ENCODE peak calls at places on chromosomes 13 and 19, in four cellular contexts. T is Daoy, B is ELF-1, P is AG04450. U is an unnamed sample.

GRCh38 chr19:41626877-41627276 is at the start of gene CEACAM4:
- DNase-seq in T (no peak), B (no peak), P (no peak), U (no peak)

GRCh38 chr19:50639121-50640112 is at the start of gene SYT3:
- DNase-seq in T (peak; percentile 71), B (peak; percentile 58), P (no peak), U (no peak)

GRCh38 chr13:109330941-109331340 is 455.4 kb downstream of the IRS2 start:
- DNase-seq in T (no peak), B (no peak), P (no peak), U (no peak)

GRCh38 chr19:32287086-32287485 is 58.3 kb upstream of the ZNF507 start:
- DNase-seq in T (no peak), B (no peak), P (no peak), U (no peak)

GRCh38 chr13:47426126-47426849 is 529.4 kb upstream of the HTR2A start:
- DNase-seq in T (peak; percentile 3), B (no peak), P (no peak), U (peak; percentile 74)

GRCh38 chr19:10872551-10873107 is 1.3 kb downstream of the CARM1 start:
- DNase-seq in T (no peak), B (no peak), P (no peak), U (no peak)

GRCh38 chr19:48239582-48240141 is 16.1 kb downstream of the CARD8 start:
- DNase-seq in T (peak; percentile 32), B (no peak), P (no peak), U (no peak)

GRCh38 chr13:46146898-46147297 is 35.1 kb downstream of the LCP1 start:
- DNase-seq in T (no peak), B (peak; percentile 19), P (no peak), U (no peak)

GRCh38 chr13:32987462-32987861 is 28.8 kb upstream of the KL start:
- DNase-seq in T (no peak), B (no peak), P (no peak), U (no peak)

GRCh38 chr19:41409288-41409687 is 11.7 kb downstream of the BCKDHA start:
- DNase-seq in T (peak; percentile 56), B (peak; percentile 58), P (no peak), U (peak; percentile 73)

GRCh38 chr13:108915634-108916497 is 286.5 kb downstream of the MYO16 start:
- DNase-seq in T (peak; percentile 86), B (peak; percentile 51), P (peak; percentile 65), U (peak; percentile 99)

GRCh38 chr13:113299951-113300350 is 2.9 kb downstream of the LAMP1 start:
- DNase-seq in T (no peak), B (no peak), P (no peak), U (no peak)

GRCh38 chr13:43865892-43866291 is 13.6 kb downstream of the CCDC122 start:
- DNase-seq in T (no peak), B (no peak), P (peak; percentile 39), U (no peak)

GRCh38 chr19:28456264-28456663 is 756.7 kb downstream of the UQCRFS1 start:
- DNase-seq in T (no peak), B (peak; percentile 29), P (no peak), U (no peak)

GRCh38 chr13:85521586-85521985 is 277.6 kb downstream of the SLITRK6 start:
- DNase-seq in T (no peak), B (no peak), P (no peak), U (no peak)

GRCh38 chr13:113582841-113583631 is 1.5 kb upstream of the TFDP1 start:
- DNase-seq in T (no peak), B (no peak), P (no peak), U (no peak)